ENCODE peak calls at places on chromosomes 16 and 17, in four cellular contexts. N is RWPE2, F is tibial artery, D is heart left ventricle. B is an unnamed sample. For H3K4me1, the result is how much of the 10 kb centered on the place peaks cover.

GRCh38 chr16:2156849-2157224 is 1.3 kb downstream of the TRAF7 start:
- DNase-seq in F (no peak), N (no peak), D (no peak), B (no peak)

GRCh38 chr17:18991531-18992315 is 12.8 kb downstream of the FAM83G start:
- DNase-seq in D (no peak), F (no peak), N (no peak), B (no peak)

GRCh38 chr17:9512323-9513168 is 63.1 kb downstream of the STX8 start:
- DNase-seq in F (no peak), N (no peak), D (no peak), B (peak)

GRCh38 chr17:8151641-8152111 is 528 bp downstream of the PER1 start:
- DNase-seq in F (peak), N (no peak), D (peak), B (peak)

GRCh38 chr16:72400257-72401078 is 228.5 kb upstream of the PMFBP1 start:
- DNase-seq in N (no peak), F (peak), D (no peak), B (no peak)

GRCh38 chr17:43434902-43435319 is 36.1 kb downstream of the ARL4D start:
- DNase-seq in F (no peak), N (no peak), D (no peak), B (no peak)

GRCh38 chr16:4381072-4381934 is 9.7 kb downstream of the VASN start:
- DNase-seq in F (no peak), D (peak), N (no peak), B (no peak)

GRCh38 chr16:89331371-89332109 is 114.0 kb downstream of the ZNF778 start:
- DNase-seq in N (peak), F (no peak), D (no peak), B (no peak)

GRCh38 chr17:29836643-29837042 is 93.4 kb downstream of the SSH2 start:
- DNase-seq in F (no peak), N (no peak), D (no peak), B (no peak)

GRCh38 chr17:14741516-14741915 is 440.6 kb downstream of the HS3ST3B1 start:
- DNase-seq in F (no peak), N (no peak), D (no peak), B (peak)

GRCh38 chr16:50988441-50988840 is 162.6 kb downstream of the SALL1 start:
- DNase-seq in N (no peak), D (no peak), F (no peak), B (no peak)

GRCh38 chr17:36937961-36938565 is 788 bp downstream of the LHX1 start:
- DNase-seq in D (no peak), F (no peak), N (no peak), B (no peak)

GRCh38 chr17:17874478-17874877 is 37.7 kb upstream of the SREBF1 start:
- DNase-seq in D (peak), F (no peak), N (no peak), B (peak)

GRCh38 chr17:28372203-28372944 is 880 bp downstream of the SARM1 start:
- DNase-seq in F (no peak), D (no peak), N (no peak), B (no peak)

GRCh38 chr17:62995377-62995885 is 29.4 kb downstream of the TANC2 start:
- DNase-seq in N (no peak), D (no peak), F (no peak), B (no peak)

GRCh38 chr16:68921654-68922053 is 78.3 kb downstream of the TANGO6 start:
- DNase-seq in F (no peak), D (no peak), N (peak), B (peak)

GRCh38 chr16:8850279-8850885 is 18.4 kb downstream of the CARHSP1 start:
- DNase-seq in F (no peak), D (peak), N (peak), B (peak)

GRCh38 chr16:66494916-66495315 is 55.0 kb downstream of the TK2 start:
- DNase-seq in N (no peak), D (no peak), F (peak), B (no peak)

GRCh38 chr17:30413109-30413508 is 34.4 kb downstream of the CPD start:
- DNase-seq in N (no peak), D (no peak), F (no peak), B (peak)

GRCh38 chr16:23516366-23517137 is 6.3 kb upstream of the GGA2 start:
- DNase-seq in N (no peak), F (no peak), D (no peak), B (no peak)

GRCh38 chr17:34382586-34383224 is 19.7 kb upstream of the CCL1 start:
- DNase-seq in N (no peak), F (no peak), D (no peak), B (no peak)

GRCh38 chr17:47895856-47896671 is at the start of gene SP2:
- DNase-seq in F (peak), D (peak), N (peak), B (peak)
- TF ChIP-seq CTCF in F (peak), D (no peak), N (no peak), B (no peak)

DNA sequence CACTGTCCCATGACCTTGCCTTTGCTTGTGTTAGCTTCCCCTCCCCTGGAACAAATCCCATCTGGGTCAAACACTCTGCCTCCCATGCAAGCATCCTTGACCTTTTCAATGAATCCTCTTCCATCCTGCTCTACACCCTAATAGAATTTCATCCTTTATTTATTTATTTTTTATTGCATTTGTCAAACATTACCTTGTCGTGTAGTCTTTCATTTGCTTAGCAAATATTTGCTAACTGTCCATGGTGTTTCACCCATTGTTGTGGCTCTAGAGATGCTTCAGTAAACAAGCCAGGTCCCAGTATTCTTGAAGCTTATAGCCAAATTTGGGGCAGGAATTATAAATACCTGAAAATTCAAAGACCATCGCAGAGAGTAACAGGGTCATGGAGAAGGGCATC is 51.0 kb upstream of the MRTFB start:
- DNase-seq in D (no peak), N (no peak), F (no peak), B (no peak)
- H3K27ac ChIP-seq in D (no peak), N (no peak), F (no peak), B (no peak)

DNA sequence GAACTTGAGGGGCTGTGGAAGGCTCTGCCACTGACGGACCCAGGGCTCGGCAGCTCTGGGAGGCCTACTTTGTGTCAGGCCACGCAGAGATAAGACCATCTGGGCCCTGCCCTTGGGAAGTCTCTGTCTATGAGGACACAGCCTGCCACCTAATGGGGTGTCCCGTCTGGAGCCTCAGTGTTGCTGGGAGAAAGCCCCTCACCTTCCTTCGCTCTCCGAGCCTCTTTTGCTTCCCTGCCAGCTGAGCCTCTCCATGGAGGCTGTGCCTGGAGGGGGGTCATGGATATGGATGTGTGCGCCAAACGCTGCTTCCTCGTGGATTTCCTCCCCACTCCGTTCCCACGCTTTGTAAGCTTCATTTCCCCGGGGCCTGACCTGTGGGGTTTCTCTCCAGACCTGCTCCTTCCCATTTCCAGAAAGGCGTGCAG is 228.8 kb downstream of the SEC14L1 start:
- DNase-seq in D (peak), F (no peak), N (no peak), B (no peak)
- H3K4me1 ChIP-seq in D (under half), F (under half), N (half or more), B (under half)

GRCh38 chr17:74856113-74856512 is 3.6 kb downstream of the GRIN2C start:
- DNase-seq in N (no peak), F (no peak), D (no peak), B (no peak)

GRCh38 chr17:74855323-74855722 is 4.4 kb downstream of the GRIN2C start:
- DNase-seq in N (no peak), D (no peak), F (no peak), B (no peak)

GRCh38 chr17:74853669-74854068 is 6.0 kb downstream of the GRIN2C start:
- DNase-seq in N (no peak), F (no peak), D (no peak), B (no peak)

GRCh38 chr17:74853048-74853397 is 6.7 kb downstream of the GRIN2C start:
- DNase-seq in N (no peak), F (no peak), D (no peak), B (no peak)

DNA sequence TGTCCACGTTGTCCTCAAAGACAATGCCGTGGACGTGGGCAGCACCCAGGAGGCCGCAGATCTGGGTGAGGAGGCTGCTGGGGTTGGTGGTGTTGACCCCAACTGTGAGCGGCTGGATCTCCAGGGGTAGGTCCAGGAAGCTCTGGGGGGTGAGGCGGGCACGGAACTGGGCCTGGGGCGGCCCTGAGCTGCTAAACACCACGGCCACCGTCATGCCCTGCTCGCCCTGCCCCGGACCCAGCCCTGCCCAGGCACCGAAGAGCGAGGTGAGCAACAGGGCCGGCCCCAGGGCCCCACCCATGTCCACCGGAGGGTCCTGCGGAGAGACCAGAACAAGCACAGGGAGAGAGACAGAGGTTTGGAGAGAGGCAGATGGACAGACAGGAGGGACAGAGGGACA is 4.9 kb downstream of the GRIN2C start:
- DNase-seq in N (no peak), F (no peak), D (no peak), B (no peak)
- TF ChIP-seq CTCF in N (no peak), F (no peak), D (no peak), B (no peak)

DNA sequence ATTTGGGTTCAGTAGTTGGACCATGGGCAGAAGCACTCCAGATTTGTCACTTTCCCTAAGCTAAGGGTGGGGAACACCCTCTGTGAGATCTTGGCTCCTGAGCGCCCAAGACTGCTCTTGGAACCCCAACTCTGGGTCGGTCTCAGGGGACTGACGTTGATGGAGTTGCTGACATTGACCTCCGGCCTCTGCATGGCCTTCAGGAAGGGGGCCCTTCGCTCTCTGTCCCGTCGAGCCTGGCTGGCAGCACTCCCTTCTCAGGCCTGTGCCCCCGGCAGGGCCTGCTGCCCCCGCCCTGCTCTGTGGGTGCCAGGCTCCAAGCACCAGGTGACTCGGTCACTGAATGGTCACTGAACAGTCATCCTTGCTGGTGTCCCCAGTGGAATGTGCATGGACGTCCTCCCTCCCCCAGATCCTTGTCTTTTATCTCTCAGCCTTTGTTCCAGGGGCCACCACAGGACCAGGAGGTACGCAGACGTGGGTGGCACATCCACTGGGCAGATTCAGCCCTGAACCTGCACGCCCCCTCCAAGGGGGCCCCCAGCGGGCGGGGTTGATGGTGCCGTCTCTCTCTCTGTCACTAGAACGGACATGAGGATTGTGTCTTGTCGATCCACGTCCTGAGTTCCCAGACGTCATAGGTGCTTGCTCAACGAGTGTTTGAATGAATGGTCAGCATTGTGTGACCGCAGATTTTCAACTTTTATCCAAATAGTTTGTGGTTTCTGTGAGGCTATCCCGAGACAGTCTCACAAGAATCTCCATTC is 314.5 kb downstream of the SEC14L1 start:
- DNase-seq in N (no peak), D (peak), F (no peak), B (no peak)
- H3K27ac ChIP-seq in N (peak), D (peak), F (no peak), B (peak)

GRCh38 chr17:10516638-10517037 is 1.7 kb downstream of the MYH1 start:
- DNase-seq in N (no peak), F (no peak), D (no peak), B (no peak)
- H3K4me1 ChIP-seq in N (under half), F (under half), D (under half), B (under half)

DNA sequence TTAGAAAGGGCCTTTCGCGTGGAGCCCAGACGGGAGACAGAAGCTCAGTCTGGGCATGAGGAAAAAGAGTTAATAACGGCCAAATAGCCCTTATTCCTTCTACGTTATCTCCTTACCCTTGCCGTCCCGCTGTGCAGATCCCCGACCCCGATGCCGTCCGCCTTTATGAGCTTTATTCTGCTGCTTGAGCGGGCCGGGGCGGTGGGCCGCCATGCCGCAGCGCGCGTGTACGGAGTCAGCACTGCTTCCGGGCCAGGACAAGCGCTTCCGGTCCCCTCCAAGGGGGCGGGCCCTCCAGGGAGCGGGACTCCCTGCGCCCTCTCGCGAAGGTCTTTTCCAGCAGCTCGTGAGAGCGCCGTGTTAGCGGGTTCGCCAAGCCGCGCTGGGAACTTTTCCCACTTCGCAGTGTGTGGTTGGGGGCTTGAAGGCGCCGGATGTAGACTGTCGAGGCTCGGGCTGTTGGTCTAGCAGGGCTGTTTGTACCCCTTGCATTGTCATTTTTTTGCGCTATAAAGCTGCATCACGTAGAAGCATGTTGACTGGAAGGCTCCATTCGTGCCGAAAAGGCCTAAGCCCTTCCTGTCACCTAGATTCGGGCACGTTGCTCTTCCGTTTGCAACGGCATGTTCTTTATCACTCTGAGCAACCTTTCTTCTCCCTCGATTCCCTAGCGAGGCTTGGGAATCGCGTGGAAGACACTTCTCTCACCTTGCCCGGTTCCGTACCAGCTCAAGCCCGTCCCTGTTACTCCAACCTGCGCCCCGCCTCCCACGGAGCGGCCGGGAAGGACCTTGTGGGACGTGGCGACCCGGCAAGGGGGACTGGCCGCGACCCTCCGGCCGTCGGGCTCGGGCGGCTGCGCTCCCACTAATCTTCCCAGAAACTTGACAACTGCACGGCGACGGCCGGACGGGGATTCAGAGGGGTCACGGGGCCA is at the start of gene TSR1:
- DNase-seq in F (peak), D (peak), N (peak), B (peak)
- TF ChIP-seq CTCF in F (peak), D (no peak), N (peak), B (peak)

GRCh38 chr16:57111420-57111819 is 19.0 kb downstream of the CPNE2 start:
- DNase-seq in F (no peak), D (no peak), N (no peak), B (no peak)

GRCh38 chr16:57112403-57113041 is 20.1 kb downstream of the CPNE2 start:
- DNase-seq in F (no peak), D (no peak), N (no peak), B (no peak)

GRCh38 chr16:57113664-57114063 is 21.3 kb downstream of the CPNE2 start:
- DNase-seq in F (no peak), D (no peak), N (no peak), B (no peak)

GRCh38 chr16:57115148-57115503 is 22.7 kb downstream of the CPNE2 start:
- DNase-seq in F (no peak), N (no peak), D (no peak), B (no peak)

GRCh38 chr16:57113042-57113453 is 20.7 kb downstream of the CPNE2 start:
- DNase-seq in N (no peak), D (no peak), F (no peak), B (no peak)
- H3K27ac ChIP-seq in N (no peak), D (peak), F (peak), B (no peak)

DNA sequence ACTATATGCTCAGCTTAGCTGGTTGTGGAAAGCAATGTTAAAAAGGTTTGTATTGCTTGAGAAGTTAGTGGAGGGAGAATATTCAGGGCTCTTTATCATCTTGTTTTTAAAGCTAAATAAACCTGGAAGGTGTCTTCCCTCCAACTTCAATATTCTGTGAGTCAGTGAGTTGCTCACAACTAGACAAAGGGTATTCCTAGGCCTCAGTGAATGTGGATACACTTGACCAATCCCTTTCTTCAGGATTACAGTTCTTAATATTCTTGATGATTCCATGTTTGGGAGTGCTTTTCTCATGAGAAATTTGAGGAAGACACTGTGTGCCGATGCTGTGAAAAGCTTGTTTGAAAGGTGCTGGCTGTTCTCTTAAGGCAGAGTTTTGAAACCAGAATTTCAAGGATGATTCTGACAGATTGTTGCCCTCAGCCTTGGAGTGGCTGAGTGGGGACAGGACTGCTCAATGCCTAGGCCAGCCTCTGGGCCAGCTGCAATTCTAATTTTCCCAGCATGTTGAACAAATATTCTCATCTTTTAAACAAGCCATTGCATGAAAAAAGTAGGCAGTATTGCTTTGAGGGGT is 30.1 kb downstream of the MAP2K4 start:
- DNase-seq in F (no peak), N (no peak), D (no peak), B (no peak)
- H3K4me1 ChIP-seq in F (under half), N (under half), D (under half), B (under half)

B was measured in foreskin keratinocyte.